ENCODE peak calls at places on chromosomes 2 and 18, in five cellular contexts. O, F, B, X and V are unnamed samples.

GRCh38 chr2:239187464-239188253 is 213.2 kb downstream of the HDAC4 start:
- DNase-seq in O (no peak), B (no peak), F (no peak), X (no peak), V (no peak)

GRCh38 chr18:76697441-76697901 is 124.9 kb upstream of the ZNF236 start:
- DNase-seq in X (no peak), O (no peak), F (no peak), B (no peak), V (no peak)

GRCh38 chr2:200810252-200810650 is 1.5 kb upstream of the BZW1 start:
- DNase-seq in O (no peak), X (no peak), F (peak), B (no peak), V (peak)

GRCh38 chr2:230643576-230644291 is 68.9 kb upstream of the CAB39 start:
- DNase-seq in B (no peak), X (no peak), F (no peak), O (no peak), V (no peak)

GRCh38 chr18:79905389-79905911 is 46.0 kb downstream of the SLC66A2 start:
- DNase-seq in F (no peak), X (no peak), B (no peak), O (no peak), V (no peak)

GRCh38 chr2:770776-771175 is 93.6 kb upstream of the TMEM18 start:
- DNase-seq in X (no peak), F (no peak), B (no peak), O (no peak), V (no peak)

GRCh38 chr2:64204716-64205115 is 60.5 kb upstream of the PELI1 start:
- DNase-seq in B (no peak), O (no peak), X (no peak), F (no peak), V (no peak)

GRCh38 chr2:191352536-191352935 is 107.3 kb downstream of the MYO1B start:
- DNase-seq in B (no peak), F (no peak), O (no peak), X (no peak), V (no peak)

GRCh38 chr2:29376541-29376940 is 261.3 kb downstream of the CLIP4 start:
- DNase-seq in F (no peak), O (no peak), X (no peak), B (no peak), V (no peak)

GRCh38 chr2:96415684-96416083 is 80.1 kb downstream of the NCAPH start:
- DNase-seq in X (no peak), F (no peak), B (no peak), O (no peak), V (no peak)

GRCh38 chr2:144644549-144644948 is 124.6 kb upstream of the ZEB2 start:
- DNase-seq in B (no peak), X (no peak), F (no peak), O (no peak), V (no peak)
- TF ChIP-seq ESRRA in B (no peak), X (no peak), F (no peak), O (no peak), V (no peak)

GRCh38 chr2:120793682-120794403 is 58.2 kb downstream of the GLI2 start:
- DNase-seq in B (no peak), F (no peak), X (no peak), O (no peak), V (no peak)
- TF ChIP-seq ESRRA in B (no peak), F (no peak), X (no peak), O (no peak), V (no peak)

GRCh38 chr18:27921904-27922541 is 254.9 kb downstream of the CDH2 start:
- DNase-seq in F (peak), B (no peak), X (no peak), O (no peak), V (peak)
- TF ChIP-seq ESRRA in F (no peak), B (no peak), X (no peak), O (no peak), V (no peak)

GRCh38 chr2:16629770-16630169 is 35.9 kb downstream of the CYRIA start:
- DNase-seq in O (no peak), F (no peak), X (no peak), B (no peak), V (no peak)

GRCh38 chr2:16629044-16629443 is 36.6 kb downstream of the CYRIA start:
- DNase-seq in O (no peak), X (no peak), F (no peak), B (no peak), V (no peak)

GRCh38 chr2:16626497-16626896 is 39.1 kb downstream of the CYRIA start:
- DNase-seq in X (no peak), O (no peak), B (no peak), F (no peak), V (no peak)

GRCh38 chr2:16626997-16627605 is 38.5 kb downstream of the CYRIA start:
- DNase-seq in F (no peak), B (no peak), O (no peak), X (no peak), V (no peak)

GRCh38 chr2:16628316-16628715 is 37.3 kb downstream of the CYRIA start:
- DNase-seq in X (no peak), O (no peak), F (no peak), B (no peak), V (no peak)
- TF ChIP-seq ESRRA in X (no peak), O (no peak), F (no peak), B (no peak), V (no peak)

DNA sequence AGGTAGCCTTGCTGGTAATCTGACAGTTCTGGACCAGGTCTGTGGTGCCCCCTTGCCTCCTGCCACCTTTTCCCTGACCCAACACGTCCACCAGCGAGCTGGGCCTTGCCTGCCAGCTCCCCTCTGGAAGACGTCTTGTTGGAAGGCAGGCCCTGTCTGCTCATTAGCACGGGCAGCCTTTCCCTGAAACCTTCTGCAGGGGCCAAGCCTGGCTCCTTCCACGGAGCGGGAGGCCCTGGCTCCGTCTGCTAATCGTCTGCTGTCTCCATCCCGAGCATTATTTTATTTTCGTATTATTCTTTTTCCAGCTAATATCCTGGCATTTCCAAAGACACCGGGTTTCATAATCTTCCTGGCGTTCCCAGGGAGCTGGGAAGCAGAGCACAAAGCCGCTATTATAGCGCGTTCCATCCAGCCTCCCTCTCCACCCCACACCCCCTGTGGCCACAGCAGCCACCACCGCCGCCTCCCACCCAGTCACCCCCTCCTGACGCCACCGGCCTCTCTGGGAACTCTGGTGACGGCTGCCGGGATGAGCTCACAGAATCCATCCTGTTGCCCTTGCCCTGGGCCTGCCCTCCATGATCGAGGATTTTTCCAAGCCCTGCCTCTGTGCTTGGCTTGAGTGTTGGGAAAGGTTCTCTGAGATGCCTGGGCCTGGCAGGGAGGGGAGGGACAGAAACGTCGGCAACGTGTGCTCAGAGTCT is 125.5 kb downstream of the DYSF start:
- DNase-seq in O (no peak), X (no peak), F (no peak), B (no peak), V (no peak)
- TF ChIP-seq ESRRA in O (no peak), X (no peak), F (no peak), B (no peak), V (no peak)